ENCODE peak calls at places on chromosomes 4 and X, in seven cellular contexts. One of them, this sample, is unnamed.

GRCh38 chrX:45401923-45402322 is 201.2 kb upstream of the DIPK2B start:
- DNase-seq in AG04449: no peak
- DNase-seq in HCT116: no peak
- DNase-seq in psoas muscle: no peak
- DNase-seq in thyroid gland: no peak
- DNase-seq in GM20000: no peak
- DNase-seq in HFF-Myc: no peak
- DNase-seq in this sample: no peak

GRCh38 chr4:186943607-186943908 is 219.9 kb upstream of the FAT1 start:
- DNase-seq in thyroid gland: no peak
- DNase-seq in GM20000: no peak
- DNase-seq in psoas muscle: no peak
- DNase-seq in HFF-Myc: no peak
- DNase-seq in HCT116: no peak
- DNase-seq in AG04449: no peak
- DNase-seq in this sample: no peak

GRCh38 chr4:101205878-101206277 is 141.4 kb downstream of the PPP3CA start:
- DNase-seq in AG04449: no peak
- DNase-seq in HFF-Myc: no peak
- DNase-seq in thyroid gland: no peak
- DNase-seq in HCT116: no peak
- DNase-seq in psoas muscle: no peak
- DNase-seq in GM20000: peak
- DNase-seq in this sample: no peak

GRCh38 chr4:185567828-185568442 is 32.6 kb upstream of the PDLIM3 start:
- DNase-seq in GM20000: no peak
- DNase-seq in AG04449: no peak
- DNase-seq in HCT116: no peak
- DNase-seq in HFF-Myc: no peak
- DNase-seq in psoas muscle: peak
- DNase-seq in thyroid gland: no peak
- DNase-seq in this sample: no peak

GRCh38 chr4:98209111-98209510 is 52.1 kb upstream of the RAP1GDS1 start:
- DNase-seq in thyroid gland: no peak
- DNase-seq in HFF-Myc: no peak
- DNase-seq in psoas muscle: no peak
- DNase-seq in AG04449: no peak
- DNase-seq in GM20000: no peak
- DNase-seq in HCT116: no peak
- DNase-seq in this sample: no peak

GRCh38 chr4:135177323-135177722 is 975.7 kb upstream of the PABPC4L start:
- DNase-seq in GM20000: no peak
- DNase-seq in thyroid gland: no peak
- DNase-seq in HFF-Myc: no peak
- DNase-seq in HCT116: no peak
- DNase-seq in psoas muscle: no peak
- DNase-seq in AG04449: no peak
- DNase-seq in this sample: no peak

GRCh38 chr4:125722009-125722408 is 407.3 kb downstream of the FAT4 start:
- DNase-seq in HCT116: no peak
- DNase-seq in psoas muscle: no peak
- DNase-seq in HFF-Myc: no peak
- DNase-seq in thyroid gland: no peak
- DNase-seq in AG04449: no peak
- DNase-seq in GM20000: no peak
- DNase-seq in this sample: no peak

GRCh38 chr4:83320548-83320947 is 14.1 kb downstream of the HPSE start:
- DNase-seq in psoas muscle: peak
- DNase-seq in GM20000: no peak
- DNase-seq in HCT116: no peak
- DNase-seq in HFF-Myc: no peak
- DNase-seq in AG04449: no peak
- DNase-seq in thyroid gland: peak
- DNase-seq in this sample: peak

GRCh38 chrX:13120017-13120416 is 75.6 kb upstream of the FAM9C start:
- DNase-seq in HFF-Myc: no peak
- DNase-seq in HCT116: no peak
- DNase-seq in GM20000: no peak
- DNase-seq in AG04449: no peak
- DNase-seq in psoas muscle: no peak
- DNase-seq in thyroid gland: peak
- DNase-seq in this sample: no peak

GRCh38 chr4:70473691-70474090 is 1.7 kb downstream of the MUC7 start:
- DNase-seq in HFF-Myc: no peak
- DNase-seq in psoas muscle: no peak
- DNase-seq in thyroid gland: no peak
- DNase-seq in AG04449: no peak
- DNase-seq in GM20000: no peak
- DNase-seq in HCT116: no peak
- DNase-seq in this sample: no peak

GRCh38 chrX:99308302-99308701 is 1101.8 kb downstream of the PCDH19 start:
- DNase-seq in psoas muscle: no peak
- DNase-seq in thyroid gland: no peak
- DNase-seq in HCT116: no peak
- DNase-seq in AG04449: no peak
- DNase-seq in HFF-Myc: no peak
- DNase-seq in GM20000: no peak
- DNase-seq in this sample: no peak

GRCh38 chrX:16828126-16828908 is 41.8 kb downstream of the RBBP7 start:
- DNase-seq in psoas muscle: no peak
- DNase-seq in HCT116: no peak
- DNase-seq in GM20000: no peak
- DNase-seq in thyroid gland: peak
- DNase-seq in HFF-Myc: no peak
- DNase-seq in AG04449: no peak
- DNase-seq in this sample: no peak

GRCh38 chr4:112604590-112604989 is 32.1 kb downstream of the ZGRF1 start:
- DNase-seq in HCT116: peak
- DNase-seq in GM20000: peak
- DNase-seq in thyroid gland: peak
- DNase-seq in AG04449: peak
- DNase-seq in psoas muscle: no peak
- DNase-seq in HFF-Myc: peak
- DNase-seq in this sample: peak

GRCh38 chr4:158796370-158797140 is 27.7 kb downstream of the FNIP2 start:
- DNase-seq in HCT116: no peak
- DNase-seq in psoas muscle: no peak
- DNase-seq in HFF-Myc: no peak
- DNase-seq in thyroid gland: no peak
- DNase-seq in AG04449: no peak
- DNase-seq in GM20000: no peak
- DNase-seq in this sample: no peak

GRCh38 chr4:141636771-141637460 is 533 bp downstream of the IL15 start:
- DNase-seq in thyroid gland: peak
- DNase-seq in HFF-Myc: no peak
- DNase-seq in HCT116: peak
- DNase-seq in GM20000: peak
- DNase-seq in psoas muscle: peak
- DNase-seq in AG04449: no peak
- DNase-seq in this sample: peak

GRCh38 chr4:76585270-76585669 is 150.2 kb downstream of the SHROOM3 start:
- DNase-seq in thyroid gland: no peak
- DNase-seq in psoas muscle: no peak
- DNase-seq in AG04449: no peak
- DNase-seq in HFF-Myc: no peak
- DNase-seq in GM20000: no peak
- DNase-seq in HCT116: no peak
- DNase-seq in this sample: no peak

GRCh38 chr4:101280866-101281600 is 66.3 kb downstream of the PPP3CA start:
- DNase-seq in psoas muscle: no peak
- DNase-seq in GM20000: no peak
- DNase-seq in thyroid gland: no peak
- DNase-seq in HCT116: no peak
- DNase-seq in AG04449: no peak
- DNase-seq in HFF-Myc: no peak
- DNase-seq in this sample: no peak

GRCh38 chrX:32480019-32480418 is 731.3 kb downstream of the DMD start:
- DNase-seq in thyroid gland: no peak
- DNase-seq in GM20000: no peak
- DNase-seq in HFF-Myc: no peak
- DNase-seq in AG04449: no peak
- DNase-seq in HCT116: no peak
- DNase-seq in psoas muscle: no peak
- DNase-seq in this sample: no peak

GRCh38 chr4:184348311-184349233 is 125.8 kb downstream of the IRF2 start:
- DNase-seq in psoas muscle: no peak
- DNase-seq in AG04449: no peak
- DNase-seq in GM20000: no peak
- DNase-seq in HCT116: no peak
- DNase-seq in HFF-Myc: no peak
- DNase-seq in thyroid gland: no peak
- DNase-seq in this sample: no peak

GRCh38 chr4:123121241-123121907 is 199.0 kb upstream of the NUDT6 start:
- DNase-seq in AG04449: peak
- DNase-seq in HFF-Myc: no peak
- DNase-seq in psoas muscle: no peak
- DNase-seq in thyroid gland: no peak
- DNase-seq in GM20000: no peak
- DNase-seq in HCT116: no peak
- DNase-seq in this sample: no peak

GRCh38 chrX:152641996-152642395 is 4.3 kb downstream of the GABRQ start:
- DNase-seq in GM20000: no peak
- DNase-seq in HCT116: no peak
- DNase-seq in thyroid gland: no peak
- DNase-seq in AG04449: no peak
- DNase-seq in psoas muscle: no peak
- DNase-seq in HFF-Myc: no peak
- DNase-seq in this sample: peak
- TF ChIP-seq CTCF in GM20000: no peak
- TF ChIP-seq CTCF in HCT116: peak
- TF ChIP-seq CTCF in thyroid gland: no peak
- TF ChIP-seq CTCF in AG04449: no peak
- TF ChIP-seq CTCF in psoas muscle: no peak
- TF ChIP-seq CTCF in HFF-Myc: no peak
- TF ChIP-seq CTCF in this sample: no peak

GRCh38 chrX:119417842-119418241 is 18.7 kb downstream of the SLC25A43 start:
- DNase-seq in HCT116: no peak
- DNase-seq in psoas muscle: no peak
- DNase-seq in GM20000: no peak
- DNase-seq in HFF-Myc: no peak
- DNase-seq in AG04449: no peak
- DNase-seq in thyroid gland: no peak
- DNase-seq in this sample: no peak
- TF ChIP-seq CTCF in HCT116: no peak
- TF ChIP-seq CTCF in psoas muscle: no peak
- TF ChIP-seq CTCF in GM20000: no peak
- TF ChIP-seq CTCF in HFF-Myc: no peak
- TF ChIP-seq CTCF in AG04449: no peak
- TF ChIP-seq CTCF in thyroid gland: no peak
- TF ChIP-seq CTCF in this sample: no peak

GRCh38 chrX:47722260-47722659 is 63.3 kb upstream of the UXT start:
- DNase-seq in thyroid gland: no peak
- DNase-seq in HCT116: no peak
- DNase-seq in GM20000: no peak
- DNase-seq in psoas muscle: no peak
- DNase-seq in HFF-Myc: no peak
- DNase-seq in AG04449: no peak
- DNase-seq in this sample: no peak

GRCh38 chrX:47723083-47723482 is 64.1 kb upstream of the UXT start:
- DNase-seq in GM20000: no peak
- DNase-seq in psoas muscle: no peak
- DNase-seq in AG04449: no peak
- DNase-seq in HFF-Myc: no peak
- DNase-seq in HCT116: no peak
- DNase-seq in thyroid gland: no peak
- DNase-seq in this sample: no peak

GRCh38 chrX:47723689-47724088 is 64.7 kb upstream of the UXT start:
- DNase-seq in HFF-Myc: no peak
- DNase-seq in HCT116: no peak
- DNase-seq in psoas muscle: no peak
- DNase-seq in GM20000: no peak
- DNase-seq in thyroid gland: peak
- DNase-seq in AG04449: no peak
- DNase-seq in this sample: peak
- TF ChIP-seq CTCF in HFF-Myc: no peak
- TF ChIP-seq CTCF in HCT116: peak
- TF ChIP-seq CTCF in psoas muscle: no peak
- TF ChIP-seq CTCF in GM20000: no peak
- TF ChIP-seq CTCF in thyroid gland: no peak
- TF ChIP-seq CTCF in AG04449: no peak
- TF ChIP-seq CTCF in this sample: no peak

DNA sequence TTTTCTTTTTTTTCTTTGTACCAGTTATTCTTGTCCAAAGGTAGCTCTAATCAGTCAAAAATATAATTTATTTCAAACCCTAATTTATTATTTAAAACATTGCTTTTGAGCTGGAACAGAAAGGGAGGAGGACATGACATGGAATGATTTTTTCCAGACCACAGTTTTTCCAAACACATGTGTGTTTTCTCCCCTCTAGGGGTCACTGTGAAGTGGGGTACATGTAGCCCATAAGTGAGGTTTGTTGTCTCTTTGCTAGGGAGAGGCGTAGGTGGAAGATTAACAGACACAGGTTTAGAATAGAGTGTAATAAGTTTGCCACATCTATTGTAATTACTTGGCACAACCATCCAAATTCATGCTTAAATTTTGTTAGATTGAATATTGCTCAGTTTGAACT is 83.0 kb downstream of the TNIP2 start:
- DNase-seq in HFF-Myc: no peak
- DNase-seq in HCT116: no peak
- DNase-seq in thyroid gland: no peak
- DNase-seq in psoas muscle: no peak
- DNase-seq in AG04449: no peak
- DNase-seq in GM20000: no peak
- DNase-seq in this sample: no peak
- TF ChIP-seq CTCF in HFF-Myc: peak
- TF ChIP-seq CTCF in HCT116: peak
- TF ChIP-seq CTCF in thyroid gland: no peak
- TF ChIP-seq CTCF in psoas muscle: no peak
- TF ChIP-seq CTCF in AG04449: peak
- TF ChIP-seq CTCF in GM20000: no peak
- TF ChIP-seq CTCF in this sample: peak

This sample was measured in endothelial cell.